ENCODE peak calls at places on chromosomes 2 and 18, in four cellular contexts. One of them, this sample, is unnamed.

GRCh38 chr2:20868377-20868776 is 45.5 kb upstream of the LDAH start:
- DNase-seq in HepG2: no peak
- DNase-seq in GM12878: peak
- DNase-seq in K562: no peak
- DNase-seq in this sample: no peak

GRCh38 chr2:19358242-19359020 is at the start of gene OSR1:
- DNase-seq in HepG2: peak
- DNase-seq in GM12878: no peak
- DNase-seq in K562: no peak
- DNase-seq in this sample: peak

GRCh38 chr18:32333781-32334180 is 136.9 kb downstream of the GAREM1 start:
- DNase-seq in HepG2: no peak
- DNase-seq in GM12878: no peak
- DNase-seq in K562: no peak
- DNase-seq in this sample: no peak

GRCh38 chr2:172968061-172968469 is 107.6 kb upstream of the MAP3K20 start:
- DNase-seq in HepG2: peak
- DNase-seq in GM12878: no peak
- DNase-seq in K562: no peak
- DNase-seq in this sample: no peak

GRCh38 chr18:48274301-48274700 is 134.9 kb downstream of the ZBTB7C start:
- DNase-seq in HepG2: no peak
- DNase-seq in GM12878: no peak
- DNase-seq in K562: no peak
- DNase-seq in this sample: no peak

GRCh38 chr2:157789161-157789720 is 86.9 kb downstream of the ACVR1 start:
- DNase-seq in HepG2: no peak
- DNase-seq in GM12878: no peak
- DNase-seq in K562: no peak
- DNase-seq in this sample: no peak

GRCh38 chr2:239239607-239240479 is 161.0 kb downstream of the HDAC4 start:
- DNase-seq in HepG2: no peak
- DNase-seq in GM12878: no peak
- DNase-seq in K562: no peak
- DNase-seq in this sample: no peak

GRCh38 chr2:219125225-219125885 is 35.3 kb downstream of the NHEJ1 start:
- DNase-seq in HepG2: peak
- DNase-seq in GM12878: no peak
- DNase-seq in K562: peak
- DNase-seq in this sample: no peak

GRCh38 chr2:46967990-46968647 is 52.5 kb upstream of the MCFD2 start:
- DNase-seq in HepG2: no peak
- DNase-seq in GM12878: no peak
- DNase-seq in K562: peak
- DNase-seq in this sample: no peak

GRCh38 chr2:24372033-24372432 is 11.7 kb upstream of the ITSN2 start:
- DNase-seq in HepG2: no peak
- DNase-seq in GM12878: no peak
- DNase-seq in K562: no peak
- DNase-seq in this sample: no peak

GRCh38 chr2:205769494-205769848 is 87.2 kb downstream of the NRP2 start:
- DNase-seq in HepG2: no peak
- DNase-seq in GM12878: no peak
- DNase-seq in K562: no peak
- DNase-seq in this sample: no peak

GRCh38 chr2:187453078-187453641 is 5.1 kb upstream of the CALCRL start:
- DNase-seq in HepG2: no peak
- DNase-seq in GM12878: no peak
- DNase-seq in K562: no peak
- DNase-seq in this sample: peak

GRCh38 chr2:82539222-82539621 is 1919.9 kb downstream of the SUCLG1 start:
- DNase-seq in HepG2: no peak
- DNase-seq in GM12878: no peak
- DNase-seq in K562: no peak
- DNase-seq in this sample: no peak

GRCh38 chr2:178205853-178206516 is 11.7 kb downstream of the OSBPL6 start:
- DNase-seq in HepG2: no peak
- DNase-seq in GM12878: no peak
- DNase-seq in K562: no peak
- DNase-seq in this sample: no peak

GRCh38 chr18:73153271-73153670 is 285.5 kb upstream of the NETO1 start:
- DNase-seq in HepG2: no peak
- DNase-seq in GM12878: no peak
- DNase-seq in K562: no peak
- DNase-seq in this sample: no peak

GRCh38 chr2:74414913-74415761 is 6.3 kb downstream of the C2orf81 start:
- DNase-seq in HepG2: no peak
- DNase-seq in GM12878: no peak
- DNase-seq in K562: no peak
- DNase-seq in this sample: no peak

GRCh38 chr2:71045841-71046495 is 22.5 kb upstream of the NAGK start:
- DNase-seq in HepG2: no peak
- DNase-seq in GM12878: no peak
- DNase-seq in K562: no peak
- DNase-seq in this sample: no peak

GRCh38 chr2:176710657-176711197 is 441.5 kb downstream of the MTX2 start:
- DNase-seq in HepG2: no peak
- DNase-seq in GM12878: no peak
- DNase-seq in K562: no peak
- DNase-seq in this sample: no peak

DNA sequence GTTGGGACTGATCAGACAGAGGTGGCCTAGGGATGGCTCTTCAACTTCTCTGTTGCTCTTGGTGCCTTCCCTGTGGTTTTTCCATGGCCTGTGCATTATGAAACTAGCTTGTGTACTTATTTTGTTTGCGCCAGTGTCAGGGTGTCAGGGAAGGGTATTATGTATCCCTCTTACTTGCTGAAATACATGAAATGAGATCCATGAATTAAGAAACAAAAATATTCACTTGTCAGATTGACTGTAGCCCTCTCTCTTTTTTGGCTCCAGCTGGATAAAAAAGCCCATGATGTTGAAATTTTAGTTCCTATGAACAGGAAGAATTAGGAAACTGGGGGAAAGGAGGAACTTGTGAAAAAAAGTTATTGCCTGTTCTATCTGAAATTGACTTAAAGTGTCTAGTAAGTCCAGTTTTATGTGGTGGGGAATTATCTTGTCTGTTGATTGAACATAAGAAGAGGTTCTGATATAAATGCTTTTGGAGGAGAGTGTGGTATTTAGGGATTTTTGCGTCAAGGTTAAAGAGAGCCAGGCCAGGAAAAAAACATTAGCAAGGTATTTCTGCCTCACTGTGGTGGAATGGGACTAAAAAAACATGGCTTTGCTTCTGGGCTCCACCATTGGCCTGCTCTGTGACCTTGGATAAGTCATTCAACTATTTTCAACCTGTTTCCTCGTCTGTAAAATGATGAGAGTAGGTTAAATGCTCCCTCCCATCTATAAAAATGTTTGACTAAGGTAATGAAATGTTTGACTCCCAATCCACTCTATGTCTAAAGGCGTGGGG is 12.0 kb downstream of the UGP2 start:
- DNase-seq in HepG2: peak
- DNase-seq in GM12878: no peak
- DNase-seq in K562: no peak
- DNase-seq in this sample: no peak
- TF ChIP-seq FOXK2 in HepG2: no peak
- TF ChIP-seq FOXK2 in GM12878: no peak
- TF ChIP-seq FOXK2 in K562: no peak
- TF ChIP-seq FOXK2 in this sample: no peak

GRCh38 chr2:225041210-225041870 is 928 bp downstream of the DOCK10 start:
- DNase-seq in HepG2: no peak
- DNase-seq in GM12878: peak
- DNase-seq in K562: no peak
- DNase-seq in this sample: no peak

GRCh38 chr2:225041871-225042799 is at the start of gene DOCK10:
- DNase-seq in HepG2: no peak
- DNase-seq in GM12878: no peak
- DNase-seq in K562: no peak
- DNase-seq in this sample: peak

GRCh38 chr2:225042800-225043167 is 516 bp upstream of the DOCK10 start:
- DNase-seq in HepG2: no peak
- DNase-seq in GM12878: no peak
- DNase-seq in K562: no peak
- DNase-seq in this sample: no peak

GRCh38 chr2:225038076-225038571 is 4.1 kb downstream of the DOCK10 start:
- DNase-seq in HepG2: no peak
- DNase-seq in GM12878: no peak
- DNase-seq in K562: no peak
- DNase-seq in this sample: no peak

GRCh38 chr2:225040862-225041209 is 1.4 kb downstream of the DOCK10 start:
- DNase-seq in HepG2: no peak
- DNase-seq in GM12878: no peak
- DNase-seq in K562: no peak
- DNase-seq in this sample: no peak
- TF ChIP-seq FOXK2 in HepG2: no peak
- TF ChIP-seq FOXK2 in GM12878: no peak
- TF ChIP-seq FOXK2 in K562: no peak
- TF ChIP-seq FOXK2 in this sample: no peak

GRCh38 chr18:57437782-57438668 is 2.9 kb downstream of the ONECUT2 start:
- DNase-seq in HepG2: peak
- DNase-seq in GM12878: no peak
- DNase-seq in K562: no peak
- DNase-seq in this sample: peak

GRCh38 chr18:57438669-57439616 is 3.8 kb downstream of the ONECUT2 start:
- DNase-seq in HepG2: no peak
- DNase-seq in GM12878: no peak
- DNase-seq in K562: no peak
- DNase-seq in this sample: no peak

GRCh38 chr18:57439985-57440330 is 4.8 kb downstream of the ONECUT2 start:
- DNase-seq in HepG2: no peak
- DNase-seq in GM12878: no peak
- DNase-seq in K562: no peak
- DNase-seq in this sample: no peak

GRCh38 chr18:57440331-57441101 is 5.3 kb downstream of the ONECUT2 start:
- DNase-seq in HepG2: no peak
- DNase-seq in GM12878: no peak
- DNase-seq in K562: no peak
- DNase-seq in this sample: no peak

GRCh38 chr18:57439617-57439975 is 4.4 kb downstream of the ONECUT2 start:
- DNase-seq in HepG2: no peak
- DNase-seq in GM12878: no peak
- DNase-seq in K562: no peak
- DNase-seq in this sample: no peak
- TF ChIP-seq FOXK2 in HepG2: no peak
- TF ChIP-seq FOXK2 in GM12878: no peak
- TF ChIP-seq FOXK2 in K562: no peak
- TF ChIP-seq FOXK2 in this sample: no peak

GRCh38 chr18:8745355-8746014 is 40.1 kb downstream of the MTCL1 start:
- DNase-seq in HepG2: no peak
- DNase-seq in GM12878: no peak
- DNase-seq in K562: no peak
- DNase-seq in this sample: no peak
- TF ChIP-seq FOXK2 in HepG2: no peak
- TF ChIP-seq FOXK2 in GM12878: no peak
- TF ChIP-seq FOXK2 in K562: no peak
- TF ChIP-seq FOXK2 in this sample: no peak

GRCh38 chr2:8448822-8449577 is 232.9 kb upstream of the ID2 start:
- DNase-seq in HepG2: no peak
- DNase-seq in GM12878: no peak
- DNase-seq in K562: no peak
- DNase-seq in this sample: no peak
- TF ChIP-seq FOXK2 in HepG2: no peak
- TF ChIP-seq FOXK2 in GM12878: no peak
- TF ChIP-seq FOXK2 in K562: no peak
- TF ChIP-seq FOXK2 in this sample: no peak

DNA sequence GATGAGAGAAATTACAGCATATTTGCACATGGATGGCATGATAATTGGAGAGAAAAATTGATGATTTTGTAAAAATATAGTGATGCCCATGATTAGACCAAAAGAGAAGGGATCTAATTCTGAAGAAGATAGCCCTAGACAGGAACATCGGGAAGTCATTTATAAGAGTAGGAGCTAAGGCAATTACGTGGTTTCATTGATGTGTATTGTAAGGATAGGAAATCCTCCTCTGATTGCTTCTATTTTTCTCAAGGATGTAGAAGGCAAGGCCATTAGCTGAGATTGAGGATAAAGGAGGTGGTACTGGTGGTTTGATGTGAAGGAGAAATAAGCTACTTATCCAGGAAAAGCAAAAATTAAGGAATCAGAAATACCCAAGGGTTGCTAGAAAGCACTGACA is 176.5 kb upstream of the SOX11 start:
- DNase-seq in HepG2: no peak
- DNase-seq in GM12878: no peak
- DNase-seq in K562: no peak
- DNase-seq in this sample: no peak
- TF ChIP-seq FOXK2 in HepG2: no peak
- TF ChIP-seq FOXK2 in GM12878: no peak
- TF ChIP-seq FOXK2 in K562: no peak
- TF ChIP-seq FOXK2 in this sample: no peak